ENCODE peak calls at places on chromosomes 16 and 17, in ten cellular contexts. One of them, this sample, is unnamed.

GRCh38 chr17:34443832-34444469 is 80.9 kb upstream of the CCL1 start:
- DNase-seq in NCI-H2171: no peak
- DNase-seq in AG08395: no peak
- DNase-seq in CD8-positive, alpha-beta memory T cell: no peak
- DNase-seq in neural crest cell: peak
- DNase-seq in EL: no peak
- DNase-seq in HTR-8/SVneo: no peak
- DNase-seq in activated CD4-positive, alpha-beta T cell treated with anti-CD3 and anti-CD28 coated beads for 1 hour: no peak
- DNase-seq in myocyte: no peak
- DNase-seq in NB4: peak
- DNase-seq in this sample: no peak

GRCh38 chr17:57975044-57975443 is 13.0 kb downstream of the VEZF1 start:
- DNase-seq in NCI-H2171: no peak
- DNase-seq in AG08395: no peak
- DNase-seq in CD8-positive, alpha-beta memory T cell: no peak
- DNase-seq in neural crest cell: no peak
- DNase-seq in EL: no peak
- DNase-seq in HTR-8/SVneo: no peak
- DNase-seq in activated CD4-positive, alpha-beta T cell treated with anti-CD3 and anti-CD28 coated beads for 1 hour: no peak
- DNase-seq in myocyte: no peak
- DNase-seq in NB4: no peak
- DNase-seq in this sample: no peak

GRCh38 chr16:50889746-50890145 is 147.9 kb downstream of the CYLD start:
- DNase-seq in NCI-H2171: no peak
- DNase-seq in AG08395: no peak
- DNase-seq in CD8-positive, alpha-beta memory T cell: no peak
- DNase-seq in neural crest cell: no peak
- DNase-seq in EL: no peak
- DNase-seq in HTR-8/SVneo: no peak
- DNase-seq in activated CD4-positive, alpha-beta T cell treated with anti-CD3 and anti-CD28 coated beads for 1 hour: no peak
- DNase-seq in myocyte: no peak
- DNase-seq in NB4: no peak
- DNase-seq in this sample: no peak

GRCh38 chr16:1696863-1697262 is 9.1 kb upstream of the MAPK8IP3 start:
- DNase-seq in NCI-H2171: no peak
- DNase-seq in AG08395: no peak
- DNase-seq in CD8-positive, alpha-beta memory T cell: no peak
- DNase-seq in neural crest cell: no peak
- DNase-seq in EL: peak
- DNase-seq in HTR-8/SVneo: no peak
- DNase-seq in activated CD4-positive, alpha-beta T cell treated with anti-CD3 and anti-CD28 coated beads for 1 hour: no peak
- DNase-seq in myocyte: no peak
- DNase-seq in NB4: no peak
- DNase-seq in this sample: peak

GRCh38 chr16:12601290-12601900 is 202.3 kb downstream of the CPPED1 start:
- DNase-seq in NCI-H2171: no peak
- DNase-seq in AG08395: no peak
- DNase-seq in CD8-positive, alpha-beta memory T cell: no peak
- DNase-seq in neural crest cell: no peak
- DNase-seq in EL: no peak
- DNase-seq in HTR-8/SVneo: no peak
- DNase-seq in activated CD4-positive, alpha-beta T cell treated with anti-CD3 and anti-CD28 coated beads for 1 hour: no peak
- DNase-seq in myocyte: no peak
- DNase-seq in NB4: no peak
- DNase-seq in this sample: no peak

GRCh38 chr16:85288869-85289660 is 176.8 kb upstream of the CIBAR2 start:
- DNase-seq in NCI-H2171: no peak
- DNase-seq in AG08395: no peak
- DNase-seq in CD8-positive, alpha-beta memory T cell: no peak
- DNase-seq in neural crest cell: no peak
- DNase-seq in EL: no peak
- DNase-seq in HTR-8/SVneo: no peak
- DNase-seq in activated CD4-positive, alpha-beta T cell treated with anti-CD3 and anti-CD28 coated beads for 1 hour: no peak
- DNase-seq in myocyte: no peak
- DNase-seq in NB4: no peak
- DNase-seq in this sample: no peak

GRCh38 chr17:76935331-76935730 is 67.1 kb downstream of the MGAT5B start:
- DNase-seq in NCI-H2171: no peak
- DNase-seq in AG08395: peak
- DNase-seq in CD8-positive, alpha-beta memory T cell: no peak
- DNase-seq in neural crest cell: no peak
- DNase-seq in EL: peak
- DNase-seq in HTR-8/SVneo: peak
- DNase-seq in activated CD4-positive, alpha-beta T cell treated with anti-CD3 and anti-CD28 coated beads for 1 hour: no peak
- DNase-seq in myocyte: peak
- DNase-seq in NB4: no peak
- DNase-seq in this sample: no peak

GRCh38 chr17:76725580-76726230 is 701 bp downstream of the JMJD6 start:
- DNase-seq in NCI-H2171: no peak
- DNase-seq in AG08395: peak
- DNase-seq in CD8-positive, alpha-beta memory T cell: peak
- DNase-seq in neural crest cell: no peak
- DNase-seq in EL: peak
- DNase-seq in HTR-8/SVneo: no peak
- DNase-seq in activated CD4-positive, alpha-beta T cell treated with anti-CD3 and anti-CD28 coated beads for 1 hour: peak
- DNase-seq in myocyte: peak
- DNase-seq in NB4: peak
- DNase-seq in this sample: peak

GRCh38 chr17:73291260-73291801 is 20.5 kb downstream of the CDC42EP4 start:
- DNase-seq in NCI-H2171: no peak
- DNase-seq in AG08395: peak
- DNase-seq in CD8-positive, alpha-beta memory T cell: no peak
- DNase-seq in neural crest cell: no peak
- DNase-seq in EL: peak
- DNase-seq in HTR-8/SVneo: peak
- DNase-seq in activated CD4-positive, alpha-beta T cell treated with anti-CD3 and anti-CD28 coated beads for 1 hour: no peak
- DNase-seq in myocyte: peak
- DNase-seq in NB4: peak
- DNase-seq in this sample: peak

GRCh38 chr16:18800674-18801196 is 614 bp downstream of the ARL6IP1 start:
- DNase-seq in NCI-H2171: no peak
- DNase-seq in AG08395: peak
- DNase-seq in CD8-positive, alpha-beta memory T cell: no peak
- DNase-seq in neural crest cell: no peak
- DNase-seq in EL: no peak
- DNase-seq in HTR-8/SVneo: no peak
- DNase-seq in activated CD4-positive, alpha-beta T cell treated with anti-CD3 and anti-CD28 coated beads for 1 hour: no peak
- DNase-seq in myocyte: peak
- DNase-seq in NB4: peak
- DNase-seq in this sample: peak